ENCODE peak calls at places on chromosomes 6 and 20, in nine cellular contexts. One of them, this sample, is unnamed.

GRCh38 chr6:20455175-20456075 is 53.7 kb downstream of the E2F3 start:
- DNase-seq in HCT116: no peak
- DNase-seq in mesendoderm: no peak
- DNase-seq in astrocyte: no peak
- DNase-seq in mammary epithelial cell: peak
- DNase-seq in heart left ventricle: no peak
- DNase-seq in RWPE1: peak
- DNase-seq in iPS DF 6.9: no peak
- DNase-seq in GM23338: no peak
- DNase-seq in this sample: no peak

GRCh38 chr6:106243261-106243660 is 82.3 kb downstream of the ATG5 start:
- DNase-seq in HCT116: no peak
- DNase-seq in mesendoderm: no peak
- DNase-seq in astrocyte: no peak
- DNase-seq in mammary epithelial cell: no peak
- DNase-seq in heart left ventricle: no peak
- DNase-seq in RWPE1: no peak
- DNase-seq in iPS DF 6.9: no peak
- DNase-seq in GM23338: no peak
- DNase-seq in this sample: no peak

GRCh38 chr6:100886078-100886477 is 4.9 kb upstream of the ASCC3 start:
- DNase-seq in HCT116: no peak
- DNase-seq in mesendoderm: peak
- DNase-seq in astrocyte: peak
- DNase-seq in mammary epithelial cell: peak
- DNase-seq in heart left ventricle: no peak
- DNase-seq in RWPE1: no peak
- DNase-seq in iPS DF 6.9: no peak
- DNase-seq in GM23338: peak
- DNase-seq in this sample: no peak

GRCh38 chr20:17525132-17525531 is 6.0 kb downstream of the BFSP1 start:
- DNase-seq in HCT116: no peak
- DNase-seq in mesendoderm: no peak
- DNase-seq in astrocyte: no peak
- DNase-seq in mammary epithelial cell: no peak
- DNase-seq in heart left ventricle: no peak
- DNase-seq in RWPE1: no peak
- DNase-seq in iPS DF 6.9: no peak
- DNase-seq in GM23338: no peak
- DNase-seq in this sample: no peak

GRCh38 chr6:87722831-87723726 is 21.0 kb upstream of the AKIRIN2 start:
- DNase-seq in HCT116: peak
- DNase-seq in mesendoderm: peak
- DNase-seq in astrocyte: peak
- DNase-seq in mammary epithelial cell: peak
- DNase-seq in heart left ventricle: peak
- DNase-seq in RWPE1: peak
- DNase-seq in iPS DF 6.9: peak
- DNase-seq in GM23338: peak
- DNase-seq in this sample: peak

GRCh38 chr6:132527791-132528190 is 10.3 kb upstream of the TAAR9 start:
- DNase-seq in HCT116: peak
- DNase-seq in mesendoderm: no peak
- DNase-seq in astrocyte: no peak
- DNase-seq in mammary epithelial cell: peak
- DNase-seq in heart left ventricle: no peak
- DNase-seq in RWPE1: peak
- DNase-seq in iPS DF 6.9: no peak
- DNase-seq in GM23338: no peak
- DNase-seq in this sample: peak

GRCh38 chr20:36591854-36592641 is 13.5 kb upstream of the RAB5IF start:
- DNase-seq in HCT116: peak
- DNase-seq in mesendoderm: peak
- DNase-seq in astrocyte: no peak
- DNase-seq in mammary epithelial cell: peak
- DNase-seq in heart left ventricle: peak
- DNase-seq in RWPE1: no peak
- DNase-seq in iPS DF 6.9: no peak
- DNase-seq in GM23338: peak
- DNase-seq in this sample: no peak

GRCh38 chr6:42898891-42899361 is 16.9 kb upstream of the PTCRA start:
- DNase-seq in HCT116: peak
- DNase-seq in mesendoderm: peak
- DNase-seq in astrocyte: peak
- DNase-seq in mammary epithelial cell: peak
- DNase-seq in heart left ventricle: peak
- DNase-seq in RWPE1: peak
- DNase-seq in iPS DF 6.9: no peak
- DNase-seq in GM23338: peak
- DNase-seq in this sample: no peak

DNA sequence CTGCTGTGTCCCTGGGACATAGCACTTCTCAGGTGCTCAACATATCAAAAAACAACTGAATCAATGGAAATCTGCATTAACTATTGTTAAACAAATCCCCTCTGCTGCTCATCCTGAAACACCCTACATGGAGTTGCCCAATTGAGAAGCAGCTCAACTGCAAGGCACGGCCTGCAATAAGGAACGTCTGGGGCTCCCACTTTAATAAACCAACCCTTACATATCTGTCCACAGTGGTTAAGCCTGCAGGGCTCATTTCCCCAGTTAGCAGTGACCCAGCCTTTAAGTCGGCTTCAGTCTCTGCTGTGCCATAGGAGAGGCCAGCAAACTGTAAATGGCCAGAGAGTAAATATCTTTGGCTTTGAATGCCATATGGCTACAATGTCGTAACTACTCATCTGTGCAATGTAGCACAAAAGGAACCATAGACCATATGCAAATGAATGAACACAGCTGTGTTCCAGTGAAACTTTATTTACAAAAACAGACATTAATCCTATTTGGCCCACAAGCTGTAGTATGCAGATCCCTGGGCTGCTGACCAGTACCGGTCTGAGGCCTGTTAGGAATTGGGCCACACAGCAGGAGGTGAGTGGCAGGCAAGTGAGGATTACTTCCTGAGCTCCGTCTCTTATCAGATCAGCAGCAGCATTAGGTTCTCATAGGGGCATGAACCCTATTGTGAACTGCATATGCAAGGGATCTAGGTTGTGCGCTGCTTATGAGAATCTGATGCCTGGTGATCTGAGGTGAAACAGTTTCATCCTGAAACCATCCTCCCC is 522.8 kb upstream of the CDH4 start:
- DNase-seq in HCT116: no peak
- DNase-seq in mesendoderm: peak
- DNase-seq in astrocyte: no peak
- DNase-seq in mammary epithelial cell: no peak
- DNase-seq in heart left ventricle: no peak
- DNase-seq in RWPE1: no peak
- DNase-seq in iPS DF 6.9: no peak
- DNase-seq in GM23338: peak
- DNase-seq in this sample: no peak
- H3K27ac ChIP-seq in HCT116: no peak
- H3K27ac ChIP-seq in mesendoderm: no peak
- H3K27ac ChIP-seq in astrocyte: no peak
- H3K27ac ChIP-seq in mammary epithelial cell: no peak
- H3K27ac ChIP-seq in heart left ventricle: no peak
- H3K27ac ChIP-seq in RWPE1: no peak
- H3K27ac ChIP-seq in iPS DF 6.9: no peak
- H3K27ac ChIP-seq in GM23338: peak
- H3K27ac ChIP-seq in this sample: no peak

DNA sequence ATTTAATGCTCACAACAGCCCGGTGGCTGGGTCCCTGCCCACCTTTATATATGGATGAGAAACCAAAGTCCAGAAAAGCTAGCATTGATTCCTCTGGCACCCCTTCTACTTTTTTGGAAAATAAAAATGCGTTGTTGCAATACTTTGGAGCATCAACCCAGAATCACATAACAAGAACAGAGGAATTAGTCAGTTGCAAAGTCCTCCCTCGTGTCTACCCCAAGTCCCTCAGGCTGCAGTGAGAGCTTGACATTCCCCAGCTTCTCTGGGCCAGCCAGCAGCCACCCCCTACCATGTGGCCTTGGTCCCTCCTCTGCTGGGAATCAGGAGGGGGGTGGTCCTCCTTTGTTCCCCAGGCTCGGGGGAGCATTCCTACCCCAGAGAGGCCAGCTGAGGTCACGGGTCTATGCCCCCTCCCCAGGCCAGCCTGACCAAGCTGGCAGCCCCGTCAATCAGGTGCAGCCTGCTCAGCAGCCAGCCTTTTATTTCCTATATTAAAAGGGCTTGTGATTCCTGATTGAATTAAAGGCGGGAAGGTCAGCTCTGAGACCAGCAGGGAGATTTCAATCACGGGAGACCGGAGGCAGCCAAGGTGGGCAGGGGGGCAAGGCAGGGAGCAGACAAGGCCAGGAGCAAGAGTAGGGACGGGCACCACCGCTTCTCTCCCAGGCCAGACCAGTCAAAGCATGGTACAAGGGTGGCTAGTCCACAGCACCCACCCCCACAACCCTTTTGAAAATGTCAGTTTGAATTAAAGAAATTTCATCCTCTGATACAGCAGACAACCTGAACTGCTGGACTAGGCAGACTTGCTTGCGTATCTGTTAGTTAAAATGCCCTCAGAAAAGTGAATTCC is 158.9 kb downstream of the MRPL14 start:
- DNase-seq in HCT116: no peak
- DNase-seq in mesendoderm: no peak
- DNase-seq in astrocyte: no peak
- DNase-seq in mammary epithelial cell: no peak
- DNase-seq in heart left ventricle: no peak
- DNase-seq in RWPE1: no peak
- DNase-seq in iPS DF 6.9: no peak
- DNase-seq in GM23338: no peak
- DNase-seq in this sample: no peak
- H3K27ac ChIP-seq in HCT116: no peak
- H3K27ac ChIP-seq in mesendoderm: no peak
- H3K27ac ChIP-seq in astrocyte: no peak
- H3K27ac ChIP-seq in mammary epithelial cell: no peak
- H3K27ac ChIP-seq in heart left ventricle: no peak
- H3K27ac ChIP-seq in RWPE1: peak
- H3K27ac ChIP-seq in iPS DF 6.9: no peak
- H3K27ac ChIP-seq in GM23338: no peak
- H3K27ac ChIP-seq in this sample: no peak

DNA sequence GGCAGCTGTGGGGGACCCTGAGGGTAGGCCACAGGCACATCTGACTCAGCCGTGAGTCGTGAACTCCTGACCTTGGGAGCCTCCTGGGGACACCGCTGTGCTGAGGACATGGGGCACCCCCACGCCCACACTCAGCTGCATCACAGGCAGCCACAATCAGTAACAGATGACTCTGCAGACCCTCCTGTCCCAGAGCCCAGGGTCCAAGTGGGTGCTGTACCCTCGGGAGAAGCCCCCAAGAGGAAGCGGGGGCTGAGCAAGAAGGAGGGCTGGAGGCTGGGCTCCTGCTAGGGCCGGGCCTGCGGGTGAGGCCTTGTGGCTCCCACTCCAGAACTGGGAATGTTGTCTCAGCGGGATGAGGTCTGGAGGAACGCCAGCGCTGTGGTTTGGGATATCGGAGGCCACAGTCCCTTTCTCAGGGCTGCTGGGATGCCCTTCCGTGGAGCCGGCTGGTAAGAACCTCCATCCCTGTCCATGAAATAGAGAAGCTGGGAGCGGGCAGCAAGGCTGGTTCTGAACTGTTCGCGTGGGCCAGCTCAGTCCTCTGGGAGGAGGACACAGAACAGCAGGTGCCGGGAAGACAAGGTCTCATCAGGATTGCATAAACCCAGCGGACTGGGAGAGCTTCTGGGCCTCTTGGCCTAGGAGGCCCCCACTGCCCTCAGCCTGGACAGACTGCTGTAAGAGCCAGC is 3.1 kb upstream of the LAMA5 start:
- DNase-seq in HCT116: no peak
- DNase-seq in mesendoderm: no peak
- DNase-seq in astrocyte: peak
- DNase-seq in mammary epithelial cell: peak
- DNase-seq in heart left ventricle: no peak
- DNase-seq in RWPE1: peak
- DNase-seq in iPS DF 6.9: no peak
- DNase-seq in GM23338: no peak
- DNase-seq in this sample: no peak
- H3K27ac ChIP-seq in HCT116: peak
- H3K27ac ChIP-seq in mesendoderm: no peak
- H3K27ac ChIP-seq in astrocyte: no peak
- H3K27ac ChIP-seq in mammary epithelial cell: no peak
- H3K27ac ChIP-seq in heart left ventricle: peak
- H3K27ac ChIP-seq in RWPE1: peak
- H3K27ac ChIP-seq in iPS DF 6.9: no peak
- H3K27ac ChIP-seq in GM23338: no peak
- H3K27ac ChIP-seq in this sample: no peak

GRCh38 chr20:46117704-46118467 is at the start of gene CD40:
- DNase-seq in HCT116: peak
- DNase-seq in mesendoderm: peak
- DNase-seq in astrocyte: peak
- DNase-seq in mammary epithelial cell: no peak
- DNase-seq in heart left ventricle: peak
- DNase-seq in RWPE1: peak
- DNase-seq in iPS DF 6.9: peak
- DNase-seq in GM23338: peak
- DNase-seq in this sample: no peak

GRCh38 chr20:46119547-46119946 is 1.4 kb downstream of the CD40 start:
- DNase-seq in HCT116: no peak
- DNase-seq in mesendoderm: no peak
- DNase-seq in astrocyte: no peak
- DNase-seq in mammary epithelial cell: no peak
- DNase-seq in heart left ventricle: no peak
- DNase-seq in RWPE1: no peak
- DNase-seq in iPS DF 6.9: no peak
- DNase-seq in GM23338: no peak
- DNase-seq in this sample: no peak

GRCh38 chr20:46120136-46120535 is 2.0 kb downstream of the CD40 start:
- DNase-seq in HCT116: no peak
- DNase-seq in mesendoderm: no peak
- DNase-seq in astrocyte: no peak
- DNase-seq in mammary epithelial cell: no peak
- DNase-seq in heart left ventricle: no peak
- DNase-seq in RWPE1: no peak
- DNase-seq in iPS DF 6.9: no peak
- DNase-seq in GM23338: no peak
- DNase-seq in this sample: no peak

GRCh38 chr20:46118481-46119020 is 437 bp downstream of the CD40 start:
- DNase-seq in HCT116: no peak
- DNase-seq in mesendoderm: peak
- DNase-seq in astrocyte: no peak
- DNase-seq in mammary epithelial cell: no peak
- DNase-seq in heart left ventricle: peak
- DNase-seq in RWPE1: peak
- DNase-seq in iPS DF 6.9: no peak
- DNase-seq in GM23338: peak
- DNase-seq in this sample: no peak

DNA sequence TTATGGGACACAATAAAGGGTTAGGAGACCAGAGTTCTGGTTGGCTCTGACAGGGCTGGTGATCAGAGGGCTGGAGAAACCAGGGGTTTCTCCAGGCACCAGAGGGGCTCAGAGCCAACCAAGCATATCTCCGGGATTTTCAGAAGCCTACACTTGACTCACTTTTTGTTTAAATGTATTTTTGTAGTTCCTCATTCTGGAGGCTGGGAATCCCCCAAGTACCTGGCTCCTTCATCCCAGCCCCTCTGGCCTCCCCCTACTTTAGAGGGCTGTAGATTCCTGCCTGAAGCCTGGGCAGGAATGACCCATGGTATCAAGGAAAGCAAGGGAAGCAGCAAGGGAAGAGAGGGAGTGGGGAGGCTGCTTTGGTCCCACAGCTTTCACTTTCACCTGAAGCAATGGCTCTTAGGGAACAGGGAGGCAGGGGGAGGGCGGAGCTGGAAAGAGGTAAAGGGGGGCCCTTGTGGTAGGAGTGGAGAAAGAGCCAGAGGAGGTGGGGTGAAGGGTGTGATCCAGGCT is 973 bp downstream of the CD40 start:
- DNase-seq in HCT116: no peak
- DNase-seq in mesendoderm: no peak
- DNase-seq in astrocyte: no peak
- DNase-seq in mammary epithelial cell: no peak
- DNase-seq in heart left ventricle: no peak
- DNase-seq in RWPE1: peak
- DNase-seq in iPS DF 6.9: no peak
- DNase-seq in GM23338: no peak
- DNase-seq in this sample: no peak
- H3K27ac ChIP-seq in HCT116: no peak
- H3K27ac ChIP-seq in mesendoderm: no peak
- H3K27ac ChIP-seq in astrocyte: no peak
- H3K27ac ChIP-seq in mammary epithelial cell: no peak
- H3K27ac ChIP-seq in heart left ventricle: peak
- H3K27ac ChIP-seq in RWPE1: peak
- H3K27ac ChIP-seq in iPS DF 6.9: no peak
- H3K27ac ChIP-seq in GM23338: no peak
- H3K27ac ChIP-seq in this sample: no peak

This sample was measured in epithelial cell of prostate.